ENCODE peak calls at places on chromosome 1, in seven cellular contexts. Z is heart left ventricle; P is GM23248; J is breast epithelium; B is tibial artery; K is PC-9; X is effector memory CD4-positive, alpha-beta T cell. U is an unnamed sample.

GRCh38 chr1:186648606-186649005 is 31.6 kb downstream of the PTGS2 start:
- DNase-seq in P (peak; percentile 5), Z (no peak), K (no peak), B (no peak), J (no peak), X (no peak), U (no peak)

GRCh38 chr1:92998829-92999228 is 37.6 kb upstream of the DIPK1A start:
- DNase-seq in B (no peak), J (no peak), K (no peak), X (no peak), Z (no peak), P (no peak), U (no peak)

GRCh38 chr1:232521660-232522059 is 108.3 kb downstream of the SIPA1L2 start:
- DNase-seq in J (no peak), B (no peak), K (no peak), P (peak; percentile 39), Z (no peak), X (no peak), U (no peak)

GRCh38 chr1:166858726-166859419 is 17.2 kb downstream of the TADA1 start:
- DNase-seq in Z (no peak), X (no peak), K (no peak), P (no peak), B (no peak), J (no peak), U (no peak)

GRCh38 chr1:202135221-202135721 is 9.3 kb downstream of the ARL8A start:
- DNase-seq in J (no peak), B (no peak), X (no peak), K (peak; percentile 49), P (peak; percentile 78), Z (no peak), U (peak; percentile 38)

GRCh38 chr1:66769512-66770229 is 17.4 kb downstream of the DYNLT5 start:
- DNase-seq in J (no peak), P (no peak), Z (no peak), B (no peak), K (no peak), X (no peak), U (no peak)

GRCh38 chr1:24714859-24715520 is 30.3 kb upstream of the CLIC4 start:
- DNase-seq in K (no peak), Z (no peak), X (no peak), P (peak; percentile 96), J (no peak), B (no peak), U (no peak)

GRCh38 chr1:169348356-169349036 is 19.1 kb downstream of the NME7 start:
- DNase-seq in P (peak; percentile 71), Z (no peak), X (no peak), J (no peak), K (no peak), B (no peak), U (no peak)

GRCh38 chr1:117534995-117535467 is 70.8 kb upstream of the TENT5C start:
- DNase-seq in X (peak; percentile 22), Z (no peak), B (no peak), K (peak; percentile 33), P (peak; percentile 87), J (no peak), U (no peak)

GRCh38 chr1:150966011-150966410 is 8.6 kb downstream of the CERS2 start:
- DNase-seq in K (no peak), P (no peak), X (no peak), Z (no peak), J (no peak), B (no peak), U (no peak)

GRCh38 chr1:30743584-30744059 is 14.0 kb downstream of the LAPTM5 start:
- DNase-seq in B (no peak), P (no peak), K (no peak), Z (no peak), X (peak; percentile 74), J (no peak), U (no peak)

GRCh38 chr1:163106364-163106987 is 37.3 kb downstream of the RGS4 start:
- DNase-seq in Z (no peak), J (no peak), K (no peak), B (no peak), X (no peak), P (peak; percentile 15), U (no peak)

GRCh38 chr1:156540955-156541354 is 31.4 kb downstream of the IQGAP3 start:
- DNase-seq in K (no peak), P (peak; percentile 57), J (no peak), X (no peak), B (no peak), Z (no peak), U (no peak)

GRCh38 chr1:160708821-160709220 is 2.8 kb downstream of the CD48 start:
- DNase-seq in X (no peak), K (no peak), B (no peak), J (no peak), Z (no peak), P (no peak), U (no peak)

GRCh38 chr1:242556276-242556675 is 31.8 kb upstream of the PLD5 start:
- DNase-seq in J (no peak), P (no peak), Z (no peak), B (no peak), X (no peak), K (no peak), U (no peak)

GRCh38 chr1:228009828-228010775 is 3.3 kb downstream of the WNT3A start:
- DNase-seq in Z (no peak), X (no peak), J (peak; percentile 39), K (no peak), B (peak; percentile 54), P (no peak), U (no peak)

GRCh38 chr1:156081174-156082110 is 823 bp downstream of the MEX3A start:
- DNase-seq in P (peak; percentile 40), X (no peak), B (no peak), K (no peak), Z (no peak), J (no peak), U (no peak)

GRCh38 chr1:148372731-148373130 is 110.4 kb downstream of the PPIAL4G start:
- DNase-seq in K (no peak), J (no peak), B (no peak), X (peak; percentile 43), Z (no peak), P (peak; percentile 64), U (no peak)

DNA sequence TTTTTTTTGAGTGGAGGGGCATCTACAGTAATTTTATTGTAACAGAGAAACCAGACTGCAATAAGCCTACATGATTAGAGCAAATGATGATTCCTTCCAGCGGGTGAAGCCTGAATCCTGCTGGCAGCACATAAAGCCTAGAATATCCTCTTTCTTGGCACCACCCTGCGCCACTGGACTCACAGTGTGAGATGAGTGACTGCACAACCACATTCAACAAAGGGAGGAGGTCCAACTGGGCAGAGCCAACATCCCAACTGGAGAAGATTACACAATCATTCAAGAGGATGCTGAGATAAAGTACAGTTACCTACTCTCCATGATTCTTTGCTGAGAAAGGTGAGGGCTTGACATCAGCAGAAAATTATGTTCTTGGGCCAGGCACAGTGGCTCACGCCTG is 67.4 kb downstream of the TNFSF4 start:
- DNase-seq in P (no peak), Z (no peak), X (no peak), J (no peak), B (no peak), K (no peak), U (no peak)
- H3K9me3 ChIP-seq in P (no peaks in the 10 kb centered on the region), Z (peaks cover 20% of the 10 kb centered on the region), X (no peaks in the 10 kb centered on the region), J (no peaks in the 10 kb centered on the region), B (peaks cover 12% of the 10 kb centered on the region), K (peaks cover under 1% of the 10 kb centered on the region), U (peaks cover 21% of the 10 kb centered on the region)

GRCh38 chr1:5733596-5733995 is 258.6 kb downstream of the NPHP4 start:
- DNase-seq in X (no peak), B (no peak), P (no peak), Z (peak; percentile 16), J (peak; percentile 36), K (no peak), U (no peak)
- H3K4me3 ChIP-seq in X (no peak overlapping the region), B (no peak overlapping the region), P (no peak overlapping the region), Z (no peak overlapping the region), J (no peak overlapping the region), K (no peak overlapping the region), U (no peak overlapping the region)

DNA sequence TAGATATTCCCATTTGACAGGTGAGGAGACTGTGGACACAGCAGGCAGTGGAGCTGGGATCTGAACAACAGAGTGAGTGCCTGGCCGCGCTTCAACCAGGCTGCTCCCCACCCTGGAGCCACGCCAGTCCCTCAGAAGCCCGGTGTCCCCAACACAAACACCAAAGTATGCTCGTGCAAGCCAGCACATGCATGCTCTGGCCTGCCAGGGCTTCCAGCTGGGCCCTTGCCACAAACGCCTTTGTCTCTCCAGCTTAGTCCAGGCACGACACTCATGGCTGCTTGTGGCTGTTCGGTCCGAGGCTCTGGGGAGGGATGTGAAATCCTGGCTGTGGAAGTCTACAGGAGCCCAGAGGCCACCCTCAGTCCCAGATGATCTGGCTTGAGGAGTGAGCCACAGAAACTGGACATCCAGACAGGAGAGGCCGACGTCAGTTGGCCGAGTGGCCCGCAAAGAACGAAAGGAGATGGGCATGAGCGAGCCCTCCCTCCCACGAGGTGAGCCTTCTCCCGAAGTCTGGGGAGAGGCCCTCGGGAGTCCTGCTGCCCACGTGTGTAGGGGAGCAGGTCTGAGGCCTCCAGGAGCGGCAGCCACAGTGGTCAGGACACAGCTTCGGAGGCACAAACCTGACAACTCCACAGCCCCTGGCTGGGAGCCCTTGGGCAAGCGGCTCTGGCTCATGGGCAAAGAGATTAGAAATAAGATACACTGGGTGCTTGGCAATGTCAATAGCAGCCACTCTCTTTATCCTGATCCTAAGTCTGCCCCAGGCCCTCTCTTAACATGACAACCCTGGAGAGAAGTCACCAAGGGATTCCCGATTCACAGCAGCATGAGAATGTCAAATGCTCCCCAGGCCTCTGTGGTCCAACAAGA is 117.1 kb upstream of the IFFO2 start:
- DNase-seq in Z (no peak), B (peak; percentile 75), X (no peak), J (peak; percentile 69), K (no peak), P (no peak), U (peak; percentile 64)
- H3K36me3 ChIP-seq in Z (peaks cover 60% of the 10 kb centered on the region), B (peaks cover 54% of the 10 kb centered on the region), X (peaks cover 30% of the 10 kb centered on the region), J (no peaks in the 10 kb centered on the region), K (no peaks in the 10 kb centered on the region), P (peaks cover 42% of the 10 kb centered on the region), U (peaks cover 59% of the 10 kb centered on the region)

DNA sequence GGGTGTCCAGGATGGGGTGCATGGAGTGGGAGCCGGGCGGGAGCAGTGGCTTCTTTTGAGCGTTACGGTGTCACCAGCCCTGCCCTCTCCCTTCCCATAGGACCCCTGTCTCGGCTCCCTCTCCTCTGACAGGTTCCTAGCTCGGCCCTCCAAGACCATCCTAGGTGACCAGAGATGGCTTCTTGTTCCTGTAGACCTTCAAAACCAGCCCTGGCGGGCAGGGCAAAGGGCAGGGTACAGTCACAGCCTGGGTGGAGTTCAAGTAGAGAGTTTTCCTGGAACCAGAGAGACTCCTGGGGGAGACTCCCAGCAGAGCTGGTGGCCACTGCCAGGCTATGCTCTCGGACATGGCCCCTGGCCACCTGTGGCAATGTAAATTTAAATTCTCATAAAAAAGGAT is 345.6 kb upstream of the AJAP1 start:
- DNase-seq in P (no peak), J (no peak), B (no peak), Z (no peak), X (no peak), K (no peak), U (no peak)
- H3K9me3 ChIP-seq in P (no peaks in the 10 kb centered on the region), J (peaks cover 4% of the 10 kb centered on the region), B (peaks cover 7% of the 10 kb centered on the region), Z (peaks cover 8% of the 10 kb centered on the region), X (no peaks in the 10 kb centered on the region), K (no peaks in the 10 kb centered on the region), U (peaks cover 2% of the 10 kb centered on the region)

U was measured in left ventricle myocardium inferior.